ENCODE peak calls at places on chromosomes 7 and 10, in four cellular contexts. Y is uterus, F is mucosa of descending colon, G is Panc1. B is an unnamed sample. For H3K36me3 and H3K4me1, the result is how much of the 10 kb centered on the place peaks cover.

GRCh38 chr7:96596120-96596826 is 113.4 kb downstream of the SEM1 start:
- DNase-seq in Y (no peak), F (no peak), G (peak), B (peak)

GRCh38 chr10:6713716-6714115 is 133.6 kb upstream of the PRKCQ start:
- DNase-seq in Y (no peak), F (no peak), G (no peak), B (no peak)

GRCh38 chr7:100933735-100934134 is 15.6 kb upstream of the MUC3A start:
- DNase-seq in Y (no peak), F (no peak), G (no peak), B (no peak)

GRCh38 chr7:11552676-11553075 is 279.3 kb downstream of the THSD7A start:
- DNase-seq in Y (no peak), F (no peak), G (no peak), B (no peak)

GRCh38 chr7:151051108-151051507 is 2.8 kb downstream of the ASIC3 start:
- DNase-seq in Y (peak), F (no peak), G (no peak), B (peak)

GRCh38 chr10:660980-661890 is 28.2 kb downstream of the DIP2C start:
- DNase-seq in Y (no peak), F (no peak), G (no peak), B (no peak)

GRCh38 chr10:9596368-9596920 is 1421.2 kb upstream of the CELF2 start:
- DNase-seq in Y (no peak), F (no peak), G (no peak), B (no peak)

GRCh38 chr10:116147162-116147906 is 125.7 kb downstream of the GFRA1 start:
- DNase-seq in Y (no peak), F (no peak), G (no peak), B (no peak)

GRCh38 chr7:32290015-32290414 is 200.2 kb downstream of the LSM5 start:
- DNase-seq in Y (no peak), F (no peak), G (no peak), B (no peak)

GRCh38 chr7:47471831-47472230 is 110.1 kb downstream of the TNS3 start:
- DNase-seq in Y (no peak), F (no peak), G (no peak), B (no peak)

GRCh38 chr7:158757404-158757989 is 52.9 kb upstream of the NCAPG2 start:
- DNase-seq in Y (no peak), F (no peak), G (no peak), B (no peak)

GRCh38 chr7:129948877-129949291 is 3.9 kb downstream of the UBE2H start:
- DNase-seq in Y (peak), F (peak), G (peak), B (peak)

GRCh38 chr7:42925630-42926029 is 6.3 kb downstream of the PSMA2 start:
- DNase-seq in Y (no peak), F (no peak), G (no peak), B (no peak)
- H3K36me3 ChIP-seq in Y (under half), F (under half), G (under half), B (under half)

GRCh38 chr10:104323085-104323484 is 15.2 kb downstream of the ITPRIP start:
- DNase-seq in Y (no peak), F (no peak), G (no peak), B (no peak)
- H3K4me1 ChIP-seq in Y (under half), F (under half), G (half or more), B (under half)

GRCh38 chr7:70571403-70571911 is 560.5 kb upstream of the GALNT17 start:
- DNase-seq in Y (no peak), F (no peak), G (peak), B (no peak)
- H3K36me3 ChIP-seq in Y (under half), F (under half), G (under half), B (under half)

GRCh38 chr10:96671207-96671890 is 49.0 kb downstream of the PIK3AP1 start:
- DNase-seq in Y (no peak), F (no peak), G (no peak), B (no peak)
- H3K4me1 ChIP-seq in Y (under half), F (under half), G (under half), B (half or more)